ENCODE peak calls at places on chromosome 9, in seven cellular contexts. One of them, this sample, is unnamed.

GRCh38 chr9:105656131-105656921 is 5.9 kb upstream of the TAL2 start:
- DNase-seq in GM04503: no peak
- DNase-seq in NCI-H1417: peak; percentile 79
- DNase-seq in stimulated activated CD8-positive, alpha-beta memory T cell treated with anti-CD3 and anti-CD28 coated beads, Interleukin-15, amount 100 ng/mL, for 4 hours: no peak
- DNase-seq in ureter: no peak
- DNase-seq in H9: peak; percentile 43
- DNase-seq in SHP77: no peak
- DNase-seq in this sample: peak; percentile 75

GRCh38 chr9:73269430-73270101 is 117.9 kb downstream of the ANXA1 start:
- DNase-seq in SHP77: no peak
- DNase-seq in ureter: no peak
- DNase-seq in NCI-H1417: peak; percentile 62
- DNase-seq in H9: no peak
- DNase-seq in stimulated activated CD8-positive, alpha-beta memory T cell treated with anti-CD3 and anti-CD28 coated beads, Interleukin-15, amount 100 ng/mL, for 4 hours: no peak
- DNase-seq in GM04503: no peak
- DNase-seq in this sample: peak; percentile 61

GRCh38 chr9:13589044-13589737 is 309.7 kb upstream of the MPDZ start:
- DNase-seq in ureter: no peak
- DNase-seq in H9: no peak
- DNase-seq in GM04503: no peak
- DNase-seq in NCI-H1417: no peak
- DNase-seq in stimulated activated CD8-positive, alpha-beta memory T cell treated with anti-CD3 and anti-CD28 coated beads, Interleukin-15, amount 100 ng/mL, for 4 hours: no peak
- DNase-seq in SHP77: no peak
- DNase-seq in this sample: peak; percentile 34

GRCh38 chr9:18542837-18543405 is 69.0 kb downstream of the ADAMTSL1 start:
- DNase-seq in SHP77: no peak
- DNase-seq in NCI-H1417: no peak
- DNase-seq in H9: no peak
- DNase-seq in ureter: no peak
- DNase-seq in GM04503: peak; percentile 66
- DNase-seq in stimulated activated CD8-positive, alpha-beta memory T cell treated with anti-CD3 and anti-CD28 coated beads, Interleukin-15, amount 100 ng/mL, for 4 hours: no peak
- DNase-seq in this sample: no peak

GRCh38 chr9:72703574-72703973 is 182.2 kb downstream of the TMC1 start:
- DNase-seq in GM04503: peak; percentile 21
- DNase-seq in SHP77: no peak
- DNase-seq in stimulated activated CD8-positive, alpha-beta memory T cell treated with anti-CD3 and anti-CD28 coated beads, Interleukin-15, amount 100 ng/mL, for 4 hours: no peak
- DNase-seq in ureter: no peak
- DNase-seq in NCI-H1417: no peak
- DNase-seq in H9: no peak
- DNase-seq in this sample: no peak

GRCh38 chr9:103485138-103485537 is 490.0 kb downstream of the CYLC2 start:
- DNase-seq in NCI-H1417: no peak
- DNase-seq in SHP77: no peak
- DNase-seq in ureter: no peak
- DNase-seq in H9: no peak
- DNase-seq in GM04503: no peak
- DNase-seq in stimulated activated CD8-positive, alpha-beta memory T cell treated with anti-CD3 and anti-CD28 coated beads, Interleukin-15, amount 100 ng/mL, for 4 hours: no peak
- DNase-seq in this sample: no peak

GRCh38 chr9:114958021-114958846 is 27.8 kb upstream of the TNFSF8 start:
- DNase-seq in SHP77: no peak
- DNase-seq in ureter: no peak
- DNase-seq in H9: no peak
- DNase-seq in GM04503: no peak
- DNase-seq in stimulated activated CD8-positive, alpha-beta memory T cell treated with anti-CD3 and anti-CD28 coated beads, Interleukin-15, amount 100 ng/mL, for 4 hours: peak; percentile 54
- DNase-seq in NCI-H1417: no peak
- DNase-seq in this sample: no peak

GRCh38 chr9:133103183-133103986 is 17.7 kb downstream of the RALGDS start:
- DNase-seq in GM04503: no peak
- DNase-seq in ureter: peak; percentile 70
- DNase-seq in SHP77: peak; percentile 31
- DNase-seq in NCI-H1417: peak; percentile 78
- DNase-seq in H9: peak; percentile 59
- DNase-seq in stimulated activated CD8-positive, alpha-beta memory T cell treated with anti-CD3 and anti-CD28 coated beads, Interleukin-15, amount 100 ng/mL, for 4 hours: no peak
- DNase-seq in this sample: peak; percentile 60

GRCh38 chr9:638152-638551 is 203.3 kb upstream of the DMRT1 start:
- DNase-seq in SHP77: no peak
- DNase-seq in NCI-H1417: no peak
- DNase-seq in stimulated activated CD8-positive, alpha-beta memory T cell treated with anti-CD3 and anti-CD28 coated beads, Interleukin-15, amount 100 ng/mL, for 4 hours: no peak
- DNase-seq in GM04503: no peak
- DNase-seq in ureter: no peak
- DNase-seq in H9: no peak
- DNase-seq in this sample: no peak

GRCh38 chr9:130872912-130873503 is 23.6 kb downstream of the QRFP start:
- DNase-seq in GM04503: no peak
- DNase-seq in NCI-H1417: no peak
- DNase-seq in ureter: no peak
- DNase-seq in SHP77: no peak
- DNase-seq in H9: no peak
- DNase-seq in stimulated activated CD8-positive, alpha-beta memory T cell treated with anti-CD3 and anti-CD28 coated beads, Interleukin-15, amount 100 ng/mL, for 4 hours: no peak
- DNase-seq in this sample: no peak

GRCh38 chr9:25677301-25678146 is 720 bp downstream of the TUSC1 start:
- DNase-seq in ureter: peak; percentile 88
- DNase-seq in stimulated activated CD8-positive, alpha-beta memory T cell treated with anti-CD3 and anti-CD28 coated beads, Interleukin-15, amount 100 ng/mL, for 4 hours: no peak
- DNase-seq in GM04503: peak; percentile 30
- DNase-seq in SHP77: peak; percentile 67
- DNase-seq in H9: peak; percentile 78
- DNase-seq in NCI-H1417: peak; percentile 46
- DNase-seq in this sample: peak; percentile 77